ENCODE peak calls at places on chromosomes 1 and 21, in five cellular contexts. H, L, X, M and E are unnamed samples.

GRCh38 chr1:94970783-94971182 is 43.9 kb upstream of the CNN3 start:
- DNase-seq in M (no peak), H (no peak), X (no peak), L (no peak), E (no peak)

GRCh38 chr1:21924503-21925005 is 12.6 kb downstream of the HSPG2 start:
- DNase-seq in H (no peak), M (no peak), X (no peak), L (no peak), E (no peak)

GRCh38 chr1:210311726-210312493 is 16.8 kb upstream of the HHAT start:
- DNase-seq in X (no peak), M (no peak), H (no peak), L (no peak), E (peak; percentile 43)

GRCh38 chr1:245108909-245109308 is 45.9 kb upstream of the KIF26B start:
- DNase-seq in L (no peak), H (no peak), M (no peak), X (no peak), E (no peak)

GRCh38 chr1:54081306-54082270 is 28.2 kb downstream of the TCEANC2 start:
- DNase-seq in M (no peak), L (peak; percentile 59), H (peak; percentile 73), X (peak; percentile 41), E (peak; percentile 82)

GRCh38 chr1:41751804-41752513 is 166.8 kb downstream of the HIVEP3 start:
- DNase-seq in M (no peak), X (no peak), H (no peak), L (no peak), E (peak; percentile 65)

GRCh38 chr1:7298145-7298544 is 473.0 kb upstream of the VAMP3 start:
- DNase-seq in M (no peak), H (no peak), L (no peak), X (no peak), E (peak; percentile 5)

GRCh38 chr1:18976096-18976495 is 19.6 kb upstream of the IFFO2 start:
- DNase-seq in L (no peak), X (no peak), H (no peak), M (no peak), E (no peak)

GRCh38 chr1:26946270-26946669 is 14.0 kb downstream of the KDF1 start:
- DNase-seq in L (no peak), X (no peak), H (no peak), M (no peak), E (no peak)

GRCh38 chr21:44984428-44984791 is 44.6 kb downstream of the SLX9 start:
- DNase-seq in H (no peak), L (no peak), X (no peak), M (no peak), E (no peak)

GRCh38 chr1:222777977-222778376 is 36.9 kb upstream of the DISP1 start:
- DNase-seq in L (no peak), M (no peak), X (no peak), H (no peak), E (no peak)

GRCh38 chr1:54979327-54979891 is 1.0 kb upstream of the TMEM61 start:
- DNase-seq in L (no peak), X (no peak), H (no peak), M (no peak), E (no peak)